ENCODE peak calls at places on chromosomes 4 and X, in four cellular contexts. R, L, X and E are unnamed samples.

GRCh38 chrX:85052636-85053343 is 49.1 kb downstream of the APOOL start:
- DNase-seq in X (no peak), R (no peak), L (no peak), E (no peak)

GRCh38 chr4:5526070-5526831 is 182.1 kb downstream of the EVC2 start:
- DNase-seq in R (no peak), X (no peak), L (no peak), E (no peak)

GRCh38 chr4:159065513-159066240 is 37.2 kb upstream of the RAPGEF2 start:
- DNase-seq in R (no peak), L (no peak), X (no peak), E (no peak)

GRCh38 chrX:131830400-131831184 is 192.5 kb upstream of the STK26 start:
- DNase-seq in X (peak), R (no peak), L (peak), E (peak)

GRCh38 chr4:153731239-153731638 is 28.6 kb downstream of the RNF175 start:
- DNase-seq in L (no peak), R (no peak), X (peak), E (no peak)

GRCh38 chrX:102606115-102606514 is 6.8 kb downstream of the ARMCX5 start:
- DNase-seq in L (no peak), X (no peak), R (no peak), E (no peak)

GRCh38 chrX:149877636-149878035 is 3.3 kb upstream of the MAGEA8 start:
- DNase-seq in L (no peak), X (no peak), R (no peak), E (no peak)

GRCh38 chr4:168666531-168666930 is 169.7 kb downstream of the PALLD start:
- DNase-seq in X (no peak), R (no peak), L (no peak), E (no peak)

GRCh38 chr4:653080-653821 is 20.8 kb downstream of the ATP5ME start:
- DNase-seq in R (no peak), X (no peak), L (no peak), E (no peak)

GRCh38 chrX:130049821-130050220 is 60.5 kb downstream of the ELF4 start:
- DNase-seq in L (no peak), R (no peak), X (no peak), E (no peak)

GRCh38 chr4:1767058-1767769 is 25.9 kb upstream of the FGFR3 start:
- DNase-seq in R (no peak), X (peak), L (no peak), E (peak)

GRCh38 chr4:72602396-72602795 is 33.4 kb upstream of the ADAMTS3 start:
- DNase-seq in R (no peak), L (no peak), X (no peak), E (no peak)

GRCh38 chrX:39773923-39774803 is 323.6 kb downstream of the BCOR start:
- DNase-seq in X (peak), L (no peak), R (no peak), E (no peak)

GRCh38 chrX:111447298-111447697 is 35.3 kb upstream of the DCX start:
- DNase-seq in R (no peak), L (no peak), X (peak), E (peak)

GRCh38 chr4:22463179-22463578 is 52.7 kb downstream of the ADGRA3 start:
- DNase-seq in L (no peak), X (no peak), R (no peak), E (no peak)

GRCh38 chrX:19926095-19926494 is 38.7 kb upstream of the SH3KBP1 start:
- DNase-seq in X (no peak), L (no peak), R (no peak), E (no peak)

GRCh38 chrX:21412029-21412428 is 37.8 kb downstream of the CNKSR2 start:
- DNase-seq in X (no peak), L (no peak), R (no peak), E (no peak)

GRCh38 chr4:13821522-13821921 is 194.0 kb upstream of the BOD1L1 start:
- DNase-seq in R (no peak), X (no peak), L (no peak), E (peak)

GRCh38 chr4:64777286-64777685 is 368.0 kb upstream of the TECRL start:
- DNase-seq in R (no peak), L (no peak), X (no peak), E (no peak)

GRCh38 chr4:137572163-137572562 is 39.9 kb upstream of the PCDH18 start:
- DNase-seq in R (no peak), X (no peak), L (no peak), E (no peak)

GRCh38 chr4:168197926-168198325 is 105.6 kb downstream of the ANXA10 start:
- DNase-seq in R (no peak), L (no peak), X (no peak), E (no peak)

GRCh38 chrX:14095702-14096101 is 66.0 kb upstream of the GEMIN8 start:
- DNase-seq in R (no peak), X (peak), L (no peak), E (peak)

GRCh38 chr4:33068539-33068938 is 2348.4 kb downstream of the PCDH7 start:
- DNase-seq in R (no peak), L (no peak), X (no peak), E (no peak)

GRCh38 chr4:82372502-82372873 is 1.3 kb downstream of the HNRNPD start:
- DNase-seq in R (no peak), X (peak), L (peak), E (peak)

GRCh38 chrX:68829594-68830485 is 1.0 kb downstream of the EFNB1 start:
- DNase-seq in R (peak), X (peak), L (no peak), E (no peak)

GRCh38 chrX:150763810-150764209 is 70.6 kb downstream of the MTMR1 start:
- DNase-seq in R (no peak), L (no peak), X (no peak), E (no peak)

GRCh38 chrX:154750301-154751120 is at the start of gene GAB3:
- DNase-seq in R (no peak), X (peak), L (no peak), E (no peak)